ENCODE peak calls at places on chromosomes 2 and 18, in four cellular contexts. One of them, this sample, is unnamed.

GRCh38 chr2:133710613-133711012 is 142.3 kb upstream of the NCKAP5 start:
- DNase-seq in A549: no peak
- DNase-seq in OCI-LY7: no peak
- DNase-seq in testis: no peak
- DNase-seq in this sample: no peak

GRCh38 chr18:11671156-11671555 is 17.9 kb upstream of the GNAL start:
- DNase-seq in A549: no peak
- DNase-seq in OCI-LY7: no peak
- DNase-seq in testis: no peak
- DNase-seq in this sample: no peak

GRCh38 chr18:13435596-13436333 is 217.2 kb downstream of the LDLRAD4 start:
- DNase-seq in A549: peak; percentile 42
- DNase-seq in OCI-LY7: no peak
- DNase-seq in testis: no peak
- DNase-seq in this sample: no peak

GRCh38 chr2:12663306-12664037 is 53.3 kb upstream of the TRIB2 start:
- DNase-seq in A549: no peak
- DNase-seq in OCI-LY7: no peak
- DNase-seq in testis: peak; percentile 19
- DNase-seq in this sample: no peak

GRCh38 chr18:46416706-46417638 is 240.0 kb downstream of the LOXHD1 start:
- DNase-seq in A549: peak; percentile 40
- DNase-seq in OCI-LY7: peak; percentile 15
- DNase-seq in testis: no peak
- DNase-seq in this sample: no peak

GRCh38 chr2:161237397-161238263 is 70.6 kb upstream of the PSMD14 start:
- DNase-seq in A549: no peak
- DNase-seq in OCI-LY7: peak; percentile 49
- DNase-seq in testis: peak; percentile 52
- DNase-seq in this sample: peak; percentile 89

GRCh38 chr2:38446972-38447561 is 70.0 kb upstream of the ATL2 start:
- DNase-seq in A549: no peak
- DNase-seq in OCI-LY7: no peak
- DNase-seq in testis: no peak
- DNase-seq in this sample: no peak

GRCh38 chr18:79695269-79695668 is 15.7 kb downstream of the CTDP1 start:
- DNase-seq in A549: no peak
- DNase-seq in OCI-LY7: no peak
- DNase-seq in testis: no peak
- DNase-seq in this sample: no peak

GRCh38 chr2:17536416-17536815 is 4.1 kb upstream of the VSNL1 start:
- DNase-seq in A549: no peak
- DNase-seq in OCI-LY7: no peak
- DNase-seq in testis: no peak
- DNase-seq in this sample: no peak

GRCh38 chr2:102664439-102665042 is 45.2 kb downstream of the SLC9A2 start:
- DNase-seq in A549: peak; percentile 80
- DNase-seq in OCI-LY7: no peak
- DNase-seq in testis: no peak
- DNase-seq in this sample: no peak

GRCh38 chr18:39846277-39846676 is 2108.8 kb upstream of the PIK3C3 start:
- DNase-seq in A549: no peak
- DNase-seq in OCI-LY7: no peak
- DNase-seq in testis: no peak
- DNase-seq in this sample: peak; percentile 12

GRCh38 chr2:15784886-15785801 is 155.2 kb upstream of the MYCN start:
- DNase-seq in A549: no peak
- DNase-seq in OCI-LY7: no peak
- DNase-seq in testis: no peak
- DNase-seq in this sample: no peak

GRCh38 chr18:10140461-10140911 is 226.7 kb downstream of the VAPA start:
- DNase-seq in A549: no peak
- DNase-seq in OCI-LY7: no peak
- DNase-seq in testis: no peak
- DNase-seq in this sample: no peak

GRCh38 chr2:241773511-241774418 is 2.9 kb upstream of the GAL3ST2 start:
- DNase-seq in A549: no peak
- DNase-seq in OCI-LY7: no peak
- DNase-seq in testis: no peak
- DNase-seq in this sample: peak; percentile 9

GRCh38 chr2:55168221-55169154 is 63.6 kb downstream of the CLHC1 start:
- DNase-seq in A549: peak; percentile 77
- DNase-seq in OCI-LY7: peak; percentile 72
- DNase-seq in testis: peak; percentile 69
- DNase-seq in this sample: peak; percentile 59

GRCh38 chr2:69242651-69243051 is 144.4 kb downstream of the GFPT1 start:
- DNase-seq in A549: no peak
- DNase-seq in OCI-LY7: no peak
- DNase-seq in testis: no peak
- DNase-seq in this sample: peak; percentile 47

GRCh38 chr2:222733846-222734689 is 62.6 kb downstream of the MOGAT1 start:
- DNase-seq in A549: no peak
- DNase-seq in OCI-LY7: no peak
- DNase-seq in testis: peak; percentile 84
- DNase-seq in this sample: no peak

GRCh38 chr2:91477731-91478672 is 2786.5 kb downstream of the RPIA start:
- DNase-seq in A549: no peak
- DNase-seq in OCI-LY7: peak; percentile 35
- DNase-seq in testis: peak; percentile 27
- DNase-seq in this sample: no peak

GRCh38 chr2:200362202-200362917 is 55.9 kb downstream of the SPATS2L start:
- DNase-seq in A549: no peak
- DNase-seq in OCI-LY7: no peak
- DNase-seq in testis: no peak
- DNase-seq in this sample: no peak

GRCh38 chr2:202186641-202187202 is 51.7 kb downstream of the SUMO1 start:
- DNase-seq in A549: no peak
- DNase-seq in OCI-LY7: no peak
- DNase-seq in testis: no peak
- DNase-seq in this sample: no peak

GRCh38 chr2:41068740-41069139 is 616.9 kb upstream of the SLC8A1 start:
- DNase-seq in A549: no peak
- DNase-seq in OCI-LY7: no peak
- DNase-seq in testis: no peak
- DNase-seq in this sample: no peak

GRCh38 chr2:231200805-231201474 is 2.5 kb downstream of the ARMC9 start:
- DNase-seq in A549: no peak
- DNase-seq in OCI-LY7: no peak
- DNase-seq in testis: no peak
- DNase-seq in this sample: peak; percentile 46

GRCh38 chr2:27911458-27912210 is 21.1 kb downstream of the BABAM2 start:
- DNase-seq in A549: no peak
- DNase-seq in OCI-LY7: no peak
- DNase-seq in testis: no peak
- DNase-seq in this sample: no peak

GRCh38 chr2:75587954-75588587 is 27.3 kb upstream of the EVA1A start:
- DNase-seq in A549: no peak
- DNase-seq in OCI-LY7: no peak
- DNase-seq in testis: no peak
- DNase-seq in this sample: no peak

GRCh38 chr2:150476809-150477302 is 10.6 kb downstream of the RND3 start:
- DNase-seq in A549: no peak
- DNase-seq in OCI-LY7: no peak
- DNase-seq in testis: no peak
- DNase-seq in this sample: no peak
- H3K4me3 ChIP-seq in A549: peak overlapping the region; percentile 8
- H3K4me3 ChIP-seq in OCI-LY7: no peak overlapping the region
- H3K4me3 ChIP-seq in testis: no peak overlapping the region
- H3K4me3 ChIP-seq in this sample: no peak overlapping the region

GRCh38 chr2:3075941-3076340 is 301.7 kb downstream of the EIPR1 start:
- DNase-seq in A549: no peak
- DNase-seq in OCI-LY7: no peak
- DNase-seq in testis: no peak
- DNase-seq in this sample: no peak

GRCh38 chr2:3075316-3075715 is 302.3 kb downstream of the EIPR1 start:
- DNase-seq in A549: no peak
- DNase-seq in OCI-LY7: no peak
- DNase-seq in testis: no peak
- DNase-seq in this sample: no peak

GRCh38 chr2:3071645-3072044 is 306.0 kb downstream of the EIPR1 start:
- DNase-seq in A549: no peak
- DNase-seq in OCI-LY7: no peak
- DNase-seq in testis: no peak
- DNase-seq in this sample: no peak

GRCh38 chr2:3073721-3074120 is 303.9 kb downstream of the EIPR1 start:
- DNase-seq in A549: no peak
- DNase-seq in OCI-LY7: no peak
- DNase-seq in testis: no peak
- DNase-seq in this sample: no peak

DNA sequence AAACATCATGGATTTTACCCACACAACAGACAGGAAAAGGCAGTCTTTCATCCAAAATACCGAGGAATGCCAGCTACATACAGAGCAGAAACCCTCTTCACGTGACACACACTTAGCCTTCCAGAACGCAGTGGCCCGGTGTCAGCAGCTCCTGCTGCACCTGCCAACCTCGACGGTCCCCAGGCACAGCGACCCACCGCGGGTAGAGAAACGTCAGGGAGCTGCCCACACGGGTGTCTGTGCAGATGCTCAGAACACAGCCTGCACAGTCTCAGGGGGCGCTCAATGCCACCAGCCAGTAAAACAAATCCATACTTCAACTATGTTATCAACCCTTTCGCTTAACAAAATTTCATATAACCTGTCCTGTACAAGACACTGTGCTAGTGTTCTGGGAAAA is 304.4 kb downstream of the EIPR1 start:
- DNase-seq in A549: no peak
- DNase-seq in OCI-LY7: no peak
- DNase-seq in testis: no peak
- DNase-seq in this sample: no peak
- H3K27ac ChIP-seq in A549: no peak overlapping the region
- H3K27ac ChIP-seq in OCI-LY7: no peak overlapping the region
- H3K27ac ChIP-seq in testis: no peak overlapping the region
- H3K27ac ChIP-seq in this sample: no peak overlapping the region

GRCh38 chr2:82128051-82128450 is 1823.5 kb upstream of the LRRTM1 start:
- DNase-seq in A549: no peak
- DNase-seq in OCI-LY7: no peak
- DNase-seq in testis: no peak
- DNase-seq in this sample: no peak
- H3K9me3 ChIP-seq in A549: peaks cover 6% of the 10 kb centered on the region
- H3K9me3 ChIP-seq in OCI-LY7: peaks cover 6% of the 10 kb centered on the region
- H3K9me3 ChIP-seq in testis: no peaks in the 10 kb centered on the region
- H3K9me3 ChIP-seq in this sample: peaks cover 3% of the 10 kb centered on the region

GRCh38 chr2:237412646-237413292 is 1.2 kb downstream of the COL6A3 start:
- DNase-seq in A549: no peak
- DNase-seq in OCI-LY7: no peak
- DNase-seq in testis: no peak
- DNase-seq in this sample: no peak

GRCh38 chr2:237408280-237408679 is 5.7 kb downstream of the COL6A3 start:
- DNase-seq in A549: no peak
- DNase-seq in OCI-LY7: no peak
- DNase-seq in testis: peak; percentile 27
- DNase-seq in this sample: no peak

GRCh38 chr2:237411683-237412349 is 2.1 kb downstream of the COL6A3 start:
- DNase-seq in A549: no peak
- DNase-seq in OCI-LY7: no peak
- DNase-seq in testis: peak; percentile 56
- DNase-seq in this sample: no peak

GRCh38 chr2:237413293-237414055 is 490 bp downstream of the COL6A3 start:
- DNase-seq in A549: no peak
- DNase-seq in OCI-LY7: no peak
- DNase-seq in testis: no peak
- DNase-seq in this sample: no peak

DNA sequence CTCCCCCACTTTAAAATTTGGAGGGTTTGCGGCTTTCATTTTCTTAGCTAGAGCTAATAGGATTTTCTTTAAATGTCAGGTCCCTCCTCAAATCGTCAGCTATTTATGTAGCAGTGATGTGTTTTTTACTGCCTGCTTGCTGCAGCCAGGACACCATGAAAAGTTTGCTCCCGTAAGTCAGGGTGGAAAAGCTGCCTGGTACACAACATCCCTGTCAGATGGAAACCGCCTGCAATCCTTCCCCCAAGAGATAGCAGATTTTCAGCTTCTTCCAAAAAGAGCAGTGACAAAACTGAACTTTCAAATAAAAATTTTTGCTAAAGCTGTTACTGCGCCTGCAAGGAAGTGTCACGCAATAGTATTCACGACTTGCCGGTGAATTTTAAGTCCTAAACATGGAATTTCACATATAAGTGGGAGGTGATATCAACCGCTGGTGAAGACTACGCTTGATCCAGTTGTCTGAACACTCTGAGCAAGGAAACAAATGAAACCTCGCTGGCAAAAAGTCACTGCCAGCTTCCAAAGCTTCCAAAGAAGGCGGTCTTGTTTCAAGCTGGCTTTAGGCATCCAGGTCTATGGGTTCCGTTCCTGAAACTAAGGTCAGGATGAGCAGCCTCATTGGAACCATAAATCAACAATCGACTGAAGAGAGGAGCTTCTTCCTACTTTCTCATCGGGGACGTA is 2.9 kb downstream of the COL6A3 start:
- DNase-seq in A549: no peak
- DNase-seq in OCI-LY7: no peak
- DNase-seq in testis: no peak
- DNase-seq in this sample: no peak
- H3K4me3 ChIP-seq in A549: no peak overlapping the region
- H3K4me3 ChIP-seq in OCI-LY7: no peak overlapping the region
- H3K4me3 ChIP-seq in testis: peak overlapping the region; percentile 54
- H3K4me3 ChIP-seq in this sample: no peak overlapping the region

DNA sequence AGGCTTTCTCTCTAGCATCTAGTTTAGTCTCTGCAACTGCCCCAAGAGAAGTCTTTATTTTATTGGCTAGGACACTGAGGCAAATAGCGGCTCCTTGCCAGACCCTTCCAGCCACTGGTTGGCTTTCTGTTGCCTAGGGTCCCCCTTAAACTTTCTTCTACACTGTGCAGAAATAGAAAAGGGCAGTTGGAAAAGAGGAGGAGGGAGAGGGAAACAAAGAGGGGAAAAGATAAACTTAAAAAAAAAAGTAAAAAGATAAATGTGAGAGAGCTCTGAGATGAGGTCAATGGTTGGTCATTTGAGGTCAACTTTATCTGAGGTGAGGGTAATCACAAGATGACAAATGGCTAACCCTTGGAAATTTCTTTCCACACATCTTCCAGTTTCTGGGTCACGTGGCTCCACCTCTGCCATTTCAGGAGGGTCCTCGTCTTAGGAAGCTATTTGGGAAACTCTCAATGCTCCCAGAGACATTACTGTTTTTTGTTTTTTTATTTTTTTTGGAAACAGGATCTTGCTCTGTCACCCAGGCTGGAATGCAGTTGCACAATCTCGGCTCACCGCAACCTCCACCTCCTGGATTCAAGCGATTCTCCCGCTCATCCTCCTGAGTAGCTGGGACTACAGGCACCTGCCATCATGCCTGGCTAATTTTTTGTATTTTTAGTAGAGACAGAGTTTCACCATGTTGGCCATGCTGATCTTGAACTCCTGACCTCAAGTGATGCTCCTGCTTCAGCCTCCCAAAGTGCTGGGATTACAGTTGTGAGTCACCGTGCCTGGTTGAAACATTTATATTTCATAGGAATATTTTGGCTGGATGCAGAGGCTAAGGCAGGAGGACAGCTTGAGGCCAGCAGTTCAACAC is 199.8 kb downstream of the TGIF1 start:
- DNase-seq in A549: peak; percentile 92
- DNase-seq in OCI-LY7: no peak
- DNase-seq in testis: no peak
- DNase-seq in this sample: no peak
- H3K27ac ChIP-seq in A549: peak overlapping the region; percentile 100
- H3K27ac ChIP-seq in OCI-LY7: no peak overlapping the region
- H3K27ac ChIP-seq in testis: no peak overlapping the region
- H3K27ac ChIP-seq in this sample: no peak overlapping the region

This sample was measured in WERI-Rb-1.